ENCODE peak calls at places on chromosomes 12 and 14, in seven cellular contexts. L is HepG2, K is DMS53, P is astrocyte of the spinal cord, A is WTC11, V is AG09319, C is anterior cingulate cortex. X is an unnamed sample.

GRCh38 chr12:131061041-131061806 is 107.5 kb downstream of the ADGRD1 start:
- DNase-seq in L (no peak), K (no peak), P (no peak), A (no peak), V (no peak), C (no peak), X (no peak)

GRCh38 chr12:47775100-47775911 is 2.3 kb downstream of the SLC48A1 start:
- DNase-seq in L (no peak), K (peak; percentile 54), P (no peak), A (no peak), V (no peak), C (no peak), X (no peak)

GRCh38 chr12:84038241-84038640 is 874.4 kb downstream of the SLC6A15 start:
- DNase-seq in L (no peak), K (no peak), P (no peak), A (peak; percentile 30), V (no peak), C (no peak), X (no peak)

GRCh38 chr14:78358631-78359030 is 188.5 kb downstream of the NRXN3 start:
- DNase-seq in L (no peak), K (no peak), P (no peak), A (no peak), V (no peak), C (peak; percentile 1), X (no peak)

GRCh38 chr12:11958216-11959091 is 112.3 kb upstream of the BCL2L14 start:
- DNase-seq in L (peak; percentile 8), K (peak; percentile 56), P (peak; percentile 96), A (no peak), V (peak; percentile 41), C (no peak), X (no peak)

GRCh38 chr14:90109858-90110257 is 48.1 kb downstream of the KCNK13 start:
- DNase-seq in L (peak; percentile 13), K (peak; percentile 71), P (no peak), A (peak; percentile 50), V (no peak), C (no peak), X (no peak)

GRCh38 chr12:24820872-24821271 is 128.0 kb downstream of the BCAT1 start:
- DNase-seq in L (no peak), K (no peak), P (peak; percentile 84), A (no peak), V (peak; percentile 20), C (no peak), X (no peak)

GRCh38 chr12:109910969-109911348 is 10.9 kb downstream of the TCHP start:
- DNase-seq in L (peak; percentile 55), K (peak; percentile 74), P (peak; percentile 19), A (peak; percentile 93), V (no peak), C (no peak), X (no peak)

GRCh38 chr12:5549011-5549410 is 117.1 kb downstream of the NTF3 start:
- DNase-seq in L (no peak), K (no peak), P (no peak), A (no peak), V (no peak), C (no peak), X (no peak)

GRCh38 chr12:14481201-14481600 is 86.5 kb downstream of the PLBD1 start:
- DNase-seq in L (no peak), K (no peak), P (no peak), A (no peak), V (no peak), C (no peak), X (no peak)

GRCh38 chr12:110656071-110656655 is 32.8 kb downstream of the HVCN1 start:
- DNase-seq in L (no peak), K (no peak), P (no peak), A (no peak), V (no peak), C (no peak), X (no peak)

GRCh38 chr14:99503848-99504453 is 22.7 kb downstream of the CCNK start:
- DNase-seq in L (no peak), K (no peak), P (no peak), A (no peak), V (no peak), C (no peak), X (no peak)

GRCh38 chr12:6842075-6842474 is 1.4 kb downstream of the GNB3 start:
- DNase-seq in L (no peak), K (no peak), P (no peak), A (no peak), V (no peak), C (no peak), X (no peak)

GRCh38 chr12:89370411-89370810 is 18.1 kb upstream of the DUSP6 start:
- DNase-seq in L (no peak), K (no peak), P (no peak), A (no peak), V (no peak), C (no peak), X (no peak)

GRCh38 chr12:34107016-34107415 is 84.7 kb downstream of the ALG10 start:
- DNase-seq in L (no peak), K (no peak), P (no peak), A (no peak), V (no peak), C (no peak), X (no peak)

GRCh38 chr14:70116278-70116677 is 72.5 kb downstream of the SLC8A3 start:
- DNase-seq in L (no peak), K (no peak), P (no peak), A (no peak), V (no peak), C (no peak), X (no peak)

GRCh38 chr12:128114485-128114884 is 152.5 kb upstream of the TMEM132C start:
- DNase-seq in L (no peak), K (no peak), P (no peak), A (no peak), V (no peak), C (no peak), X (no peak)

GRCh38 chr14:86357866-86358265 is 827.9 kb downstream of the FLRT2 start:
- DNase-seq in L (no peak), K (peak; percentile 31), P (no peak), A (no peak), V (no peak), C (no peak), X (no peak)

GRCh38 chr14:55446127-55446736 is 5.8 kb upstream of the TBPL2 start:
- DNase-seq in L (peak; percentile 64), K (peak; percentile 89), P (peak; percentile 84), A (peak; percentile 71), V (peak; percentile 45), C (no peak), X (peak; percentile 71)

GRCh38 chr14:21097616-21098133 is 780 bp downstream of the ZNF219 start:
- DNase-seq in L (no peak), K (peak; percentile 15), P (no peak), A (peak; percentile 62), V (no peak), C (no peak), X (no peak)

X was measured in NCI-H2227 treated with DMSO at 0.1 percent for 48 hours.